ENCODE peak calls at places on chromosomes 16 and 17, in four cellular contexts. O is fibroblast of lung, A is stomach, D is endothelial cell. N is an unnamed sample.
A peak's percentile ranks its signal among the peaks of the same experiment; 100 is the strongest.

GRCh38 chr16:87740909-87741424 is 24.8 kb downstream of the KLHDC4 start:
- DNase-seq in O (peak; percentile 77), D (no peak), A (no peak), N (no peak)

GRCh38 chr17:42017866-42018200 is 594 bp upstream of the DNAJC7 start:
- DNase-seq in O (no peak), A (no peak), D (no peak), N (peak; percentile 51)

GRCh38 chr16:12317121-12317810 is 340.7 kb downstream of the SNX29 start:
- DNase-seq in A (no peak), D (no peak), O (no peak), N (no peak)

GRCh38 chr16:66619036-66619435 is 14.5 kb downstream of the CMTM3 start:
- DNase-seq in D (no peak), A (no peak), O (peak; percentile 87), N (no peak)

GRCh38 chr16:51630051-51630450 is 479.0 kb upstream of the SALL1 start:
- DNase-seq in O (no peak), A (no peak), D (no peak), N (no peak)

GRCh38 chr17:35088911-35089845 is 25.7 kb upstream of the RFFL start:
- DNase-seq in A (peak; percentile 94), O (peak; percentile 68), D (peak; percentile 93), N (peak; percentile 91)

GRCh38 chr16:10827691-10828341 is 9.2 kb upstream of the TVP23A start:
- DNase-seq in A (peak; percentile 72), D (no peak), O (peak; percentile 94), N (no peak)

GRCh38 chr17:63537991-63538692 is 12.1 kb upstream of the DCAF7 start:
- DNase-seq in A (no peak), D (no peak), O (peak; percentile 1), N (no peak)

GRCh38 chr16:86862596-86862995 is 284.2 kb downstream of the FOXL1 start:
- DNase-seq in D (no peak), A (no peak), O (no peak), N (no peak)

GRCh38 chr16:57946181-57946801 is 24.6 kb downstream of the CNGB1 start:
- DNase-seq in D (no peak), A (no peak), O (no peak), N (no peak)

DNA sequence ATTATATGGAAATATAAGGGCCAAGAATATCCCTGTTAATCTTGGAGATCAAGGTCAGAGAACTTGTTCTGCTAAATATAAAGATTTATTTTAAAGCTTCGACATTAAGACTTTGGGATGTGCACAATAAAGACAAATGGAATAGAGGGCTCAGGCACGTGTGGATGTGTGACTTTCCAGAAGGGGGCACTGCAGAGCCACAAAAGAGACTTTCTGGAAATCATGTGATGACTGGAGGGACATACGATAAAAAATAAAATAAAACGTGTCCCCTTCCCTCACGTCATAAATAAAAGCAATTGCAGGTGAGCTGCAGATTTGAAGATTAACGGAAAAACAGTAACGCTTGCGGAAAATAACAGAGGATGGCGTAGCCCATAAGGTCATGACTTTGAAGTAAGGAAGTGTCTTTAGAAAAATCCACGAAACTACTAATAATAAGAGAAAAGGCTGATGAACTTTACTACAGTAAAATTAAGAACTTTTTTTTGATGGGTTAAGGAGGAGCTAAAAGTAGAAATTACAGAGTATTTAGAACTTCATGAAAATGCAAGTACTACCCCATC is 9.4 kb upstream of the ENGASE start:
- DNase-seq in A (peak; percentile 57), D (peak; percentile 55), O (peak; percentile 8), N (peak; percentile 50)
- TF ChIP-seq CTCF in A (no peak), D (peak; percentile 69), O (peak; percentile 40), N (peak; percentile 28)

GRCh38 chr17:30805944-30806456 is 18.5 kb downstream of the CRLF3 start:
- DNase-seq in O (no peak), A (no peak), D (no peak), N (no peak)
- TF ChIP-seq CTCF in O (no peak), A (no peak), D (no peak), N (peak; percentile 3)

DNA sequence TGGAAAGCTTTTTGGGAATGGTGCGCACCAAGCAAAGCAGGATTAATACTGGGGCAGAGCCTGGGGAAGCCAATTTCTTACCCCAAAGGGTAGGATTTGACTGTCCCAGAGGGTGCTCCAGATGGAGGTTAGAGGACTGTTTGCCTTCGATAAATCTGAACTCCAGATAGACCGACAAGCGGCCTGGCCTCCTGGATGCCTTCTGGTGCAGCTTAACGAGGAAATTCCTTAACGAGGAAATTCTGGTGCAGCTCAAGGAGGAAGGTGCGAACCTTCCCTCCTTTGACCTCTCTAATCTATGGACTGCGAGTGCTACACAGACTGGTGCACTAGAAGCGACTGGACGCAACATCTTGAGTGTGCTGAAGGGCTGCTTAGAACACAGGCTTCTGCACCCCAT is 6.5 kb downstream of the CALB2 start:
- DNase-seq in D (no peak), O (no peak), A (no peak), N (no peak)
- TF ChIP-seq CTCF in D (no peak), O (no peak), A (no peak), N (no peak)

GRCh38 chr17:48283390-48283789 is 146.6 kb downstream of the SKAP1 start:
- DNase-seq in A (no peak), D (no peak), O (no peak), N (no peak)
- TF ChIP-seq CTCF in A (no peak), D (no peak), O (no peak), N (no peak)

DNA sequence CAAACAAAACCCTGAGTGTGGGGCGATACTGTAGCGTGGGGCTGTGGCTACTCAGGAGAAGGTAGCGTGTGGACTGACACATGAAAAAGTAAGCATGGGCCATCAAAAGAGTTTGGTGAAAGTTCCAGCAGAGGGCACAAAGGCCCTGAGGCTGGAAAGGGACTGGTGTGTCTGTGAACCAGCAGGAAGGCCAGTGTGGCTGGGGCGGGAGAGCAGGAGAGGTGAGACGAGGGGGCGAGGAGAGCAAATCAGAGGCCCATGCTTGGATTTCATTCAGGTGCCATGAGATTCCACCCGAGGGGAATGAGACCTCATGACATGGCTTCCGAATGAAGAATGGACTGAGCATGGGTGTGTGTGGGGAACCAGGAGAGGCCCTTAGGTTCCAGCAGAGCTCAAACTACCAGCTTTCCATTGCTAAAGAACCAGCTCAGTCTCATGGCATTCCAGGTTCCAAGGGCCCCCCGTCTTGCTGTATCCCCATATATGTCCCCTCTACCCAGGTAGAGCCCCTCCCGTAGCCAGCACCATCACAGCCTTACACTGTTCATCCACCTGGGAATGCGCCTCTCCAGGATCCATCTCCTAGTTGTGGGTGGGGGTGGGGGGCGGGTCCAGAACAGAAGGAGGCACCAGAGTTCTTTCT is 31.1 kb downstream of the TRPV2 start:
- DNase-seq in O (no peak), D (no peak), A (no peak), N (no peak)
- TF ChIP-seq CTCF in O (no peak), D (no peak), A (no peak), N (no peak)

GRCh38 chr16:47504599-47504998 is 43.5 kb downstream of the PHKB start:
- DNase-seq in D (no peak), O (no peak), A (no peak), N (no peak)

GRCh38 chr16:47503936-47504335 is 42.8 kb downstream of the PHKB start:
- DNase-seq in D (no peak), A (no peak), O (peak; percentile 55), N (no peak)

GRCh38 chr16:47499700-47500264 is 38.7 kb downstream of the PHKB start:
- DNase-seq in O (no peak), A (no peak), D (no peak), N (no peak)

GRCh38 chr16:47493358-47494337 is 32.5 kb downstream of the PHKB start:
- DNase-seq in D (no peak), O (no peak), A (no peak), N (peak; percentile 40)

GRCh38 chr16:47499080-47499699 is 38.1 kb downstream of the PHKB start:
- DNase-seq in O (no peak), A (no peak), D (no peak), N (no peak)
- TF ChIP-seq CTCF in O (no peak), A (no peak), D (no peak), N (no peak)

GRCh38 chr17:979539-980405 is at the start of gene NXN:
- DNase-seq in O (peak; percentile 60), A (peak; percentile 91), D (peak; percentile 97), N (peak; percentile 98)
- TF ChIP-seq CTCF in O (peak; percentile 10), A (no peak), D (no peak), N (peak; percentile 17)

GRCh38 chr16:62077998-62078397 is 41.8 kb upstream of the CDH8 start:
- DNase-seq in O (no peak), A (no peak), D (peak; percentile 54), N (no peak)
- TF ChIP-seq CTCF in O (no peak), A (no peak), D (peak; percentile 30), N (peak; percentile 25)

N was measured in GM13976.